ENCODE peak calls at places on chromosomes 16 and 17, in six cellular contexts. R is esophagus squamous epithelium, N is pancreas, G is ovary, H is breast epithelium, P is heart right ventricle. K is an unnamed sample.

GRCh38 chr17:72531729-72532128 is 410.9 kb downstream of the SOX9 start:
- DNase-seq in H (no peak), N (no peak), R (no peak), P (no peak), G (no peak), K (no peak)

GRCh38 chr17:76202516-76202915 is 37.8 kb downstream of the RNF157 start:
- DNase-seq in P (no peak), H (no peak), R (no peak), G (no peak), N (no peak), K (no peak)

GRCh38 chr17:52148288-52148968 is 10.1 kb downstream of the CA10 start:
- DNase-seq in G (no peak), N (no peak), H (no peak), R (no peak), P (no peak), K (no peak)

GRCh38 chr17:73703917-73704316 is 59.7 kb upstream of the SDK2 start:
- DNase-seq in R (no peak), N (no peak), G (no peak), H (no peak), P (no peak), K (no peak)

GRCh38 chr17:7016406-7016805 is 4.0 kb downstream of the RNASEK start:
- DNase-seq in P (no peak), N (no peak), G (no peak), H (no peak), R (no peak), K (no peak)

GRCh38 chr16:10578474-10579316 is 1.7 kb downstream of the EMP2 start:
- DNase-seq in N (peak; percentile 59), G (peak; percentile 63), R (no peak), H (peak; percentile 62), P (peak; percentile 44), K (peak; percentile 68)

GRCh38 chr17:21674242-21674731 is 18.0 kb upstream of the KCNJ18 start:
- DNase-seq in P (no peak), H (no peak), R (no peak), G (no peak), N (peak; percentile 57), K (no peak)

GRCh38 chr17:35345445-35345925 is 27.9 kb downstream of the SLFN11 start:
- DNase-seq in R (no peak), N (no peak), P (no peak), G (no peak), H (no peak), K (no peak)

GRCh38 chr17:82344175-82344907 is 10.8 kb upstream of the SECTM1 start:
- DNase-seq in G (no peak), R (no peak), N (no peak), H (no peak), P (no peak), K (no peak)

GRCh38 chr17:68184816-68185436 is 62.9 kb upstream of the AMZ2 start:
- DNase-seq in N (no peak), G (no peak), P (no peak), H (no peak), R (no peak), K (no peak)

GRCh38 chr17:1460233-1460632 is 4.2 kb upstream of the CRK start:
- DNase-seq in N (peak; percentile 79), R (no peak), H (peak; percentile 92), G (peak; percentile 55), P (peak; percentile 83), K (peak; percentile 81)

GRCh38 chr16:72979974-72980373 is 68.0 kb downstream of the ZFHX3 start:
- DNase-seq in R (no peak), G (no peak), N (no peak), P (no peak), H (no peak), K (no peak)

GRCh38 chr17:59521465-59522126 is 43.8 kb upstream of the DHX40 start:
- DNase-seq in G (peak; percentile 79), N (peak; percentile 75), R (no peak), H (peak; percentile 53), P (peak; percentile 35), K (peak; percentile 75)

GRCh38 chr16:842631-843560 is 42.4 kb upstream of the GNG13 start:
- DNase-seq in G (no peak), H (no peak), R (no peak), P (no peak), N (no peak), K (no peak)
- H3K27me3 ChIP-seq in G (no peaks in the 10 kb centered on the region), H (no peaks in the 10 kb centered on the region), R (no peaks in the 10 kb centered on the region), P (no peaks in the 10 kb centered on the region), N (no peaks in the 10 kb centered on the region), K (peaks cover 32% of the 10 kb centered on the region)

DNA sequence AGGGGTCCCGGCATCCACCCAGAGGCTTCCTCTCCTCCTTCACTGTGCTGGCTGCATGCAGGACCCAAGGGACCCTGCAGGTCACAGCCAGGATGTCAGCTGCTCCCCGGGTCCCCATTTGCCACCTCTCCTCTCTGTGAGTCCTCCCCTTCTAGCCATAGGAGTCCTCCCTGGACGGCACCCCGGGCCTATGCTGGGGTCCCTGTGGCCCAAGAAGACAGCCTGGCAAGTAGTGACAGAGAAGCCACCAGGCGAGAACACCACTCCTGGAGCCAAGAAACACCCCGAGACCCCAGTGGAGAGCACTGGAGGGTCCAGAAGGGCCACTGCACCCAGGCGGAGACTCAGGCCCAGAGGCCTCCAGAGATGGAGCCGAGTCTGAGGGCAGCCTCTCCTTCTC is 44.1 kb downstream of the LMF1 start:
- DNase-seq in R (no peak), H (no peak), P (no peak), N (no peak), G (no peak), K (no peak)
- H3K27me3 ChIP-seq in R (no peaks in the 10 kb centered on the region), H (no peaks in the 10 kb centered on the region), P (no peaks in the 10 kb centered on the region), N (no peaks in the 10 kb centered on the region), G (no peaks in the 10 kb centered on the region), K (no peaks in the 10 kb centered on the region)

DNA sequence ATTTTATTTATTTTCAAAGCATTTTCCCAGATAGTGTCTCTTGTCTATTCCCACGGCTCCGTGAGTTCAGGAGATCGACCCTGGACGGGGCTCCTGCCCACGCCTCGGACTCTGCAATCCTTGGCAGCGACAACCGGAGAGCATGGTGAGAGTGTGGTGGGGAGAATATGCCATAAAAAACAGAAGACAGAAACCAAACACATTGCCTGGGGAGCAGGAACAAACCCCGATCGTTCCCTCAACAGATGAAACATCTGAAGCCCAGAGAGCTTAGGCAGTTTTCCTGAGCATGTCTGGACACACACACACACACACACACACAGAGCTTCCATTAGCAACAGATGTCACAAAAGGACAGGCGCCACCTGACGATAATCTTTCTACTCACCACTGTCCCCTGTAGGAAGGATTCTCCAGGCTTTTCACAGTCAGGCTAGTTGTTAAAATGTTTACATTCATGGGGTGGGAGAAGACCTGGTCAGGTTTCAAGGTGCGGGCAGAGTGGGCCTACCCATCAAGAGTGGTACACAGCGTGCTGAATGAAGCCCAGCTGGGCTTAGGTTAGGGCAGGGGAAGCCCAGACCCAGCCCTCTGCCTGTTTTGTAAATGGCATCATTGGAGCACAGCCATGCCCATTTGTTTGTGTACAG is 230.4 kb upstream of the TNRC6C start:
- DNase-seq in P (peak; percentile 73), R (no peak), G (no peak), H (no peak), N (no peak), K (no peak)
- H3K27me3 ChIP-seq in P (no peaks in the 10 kb centered on the region), R (no peaks in the 10 kb centered on the region), G (no peaks in the 10 kb centered on the region), H (no peaks in the 10 kb centered on the region), N (no peaks in the 10 kb centered on the region), K (peaks cover 1% of the 10 kb centered on the region)

GRCh38 chr16:563072-563644 is 3.0 kb downstream of the PRR35 start:
- DNase-seq in P (no peak), N (no peak), R (no peak), G (no peak), H (no peak), K (no peak)
- H3K27me3 ChIP-seq in P (peaks cover 40% of the 10 kb centered on the region), N (no peaks in the 10 kb centered on the region), R (peaks cover 19% of the 10 kb centered on the region), G (peaks cover 3% of the 10 kb centered on the region), H (peaks cover 5% of the 10 kb centered on the region), K (peaks cover 71% of the 10 kb centered on the region)

GRCh38 chr17:44315760-44316731 is 7.6 kb downstream of the RUNDC3A start:
- DNase-seq in N (no peak), G (no peak), P (no peak), H (no peak), R (no peak), K (no peak)
- H3K27me3 ChIP-seq in N (no peaks in the 10 kb centered on the region), G (peaks cover 3% of the 10 kb centered on the region), P (peaks cover 61% of the 10 kb centered on the region), H (peaks cover 9% of the 10 kb centered on the region), R (peaks cover 10% of the 10 kb centered on the region), K (peaks cover 52% of the 10 kb centered on the region)

GRCh38 chr16:84275562-84276151 is 19.0 kb upstream of the WFDC1 start:
- DNase-seq in H (no peak), R (no peak), N (no peak), P (no peak), G (no peak), K (no peak)

GRCh38 chr16:84271866-84272265 is 22.8 kb upstream of the WFDC1 start:
- DNase-seq in H (no peak), G (no peak), N (no peak), R (no peak), P (no peak), K (no peak)

GRCh38 chr16:84277244-84277823 is 17.3 kb upstream of the WFDC1 start:
- DNase-seq in R (no peak), H (no peak), G (peak; percentile 85), N (peak; percentile 81), P (peak; percentile 57), K (peak; percentile 76)

GRCh38 chr16:84272740-84273320 is 21.8 kb upstream of the WFDC1 start:
- DNase-seq in H (no peak), R (no peak), P (no peak), G (no peak), N (no peak), K (no peak)

DNA sequence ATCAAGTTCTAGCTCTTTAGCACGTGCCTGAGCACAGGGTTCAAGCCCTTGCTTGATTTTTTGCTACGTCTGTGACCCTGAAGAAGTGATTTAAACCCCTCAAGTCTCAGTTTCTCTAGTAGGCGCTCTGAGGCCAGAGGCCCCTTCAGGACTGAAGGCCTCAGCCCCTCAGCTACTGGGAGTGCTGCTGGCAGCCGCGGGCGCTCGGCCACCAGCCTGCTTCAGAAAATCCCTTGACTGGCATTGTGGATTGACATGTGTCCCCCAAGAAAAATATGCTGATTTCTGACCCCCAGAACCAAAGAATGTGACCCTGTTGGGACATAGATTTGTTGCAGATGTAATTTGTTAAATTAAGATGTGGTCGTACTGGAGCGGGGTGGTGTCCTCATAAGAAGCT is 20.2 kb upstream of the WFDC1 start:
- DNase-seq in H (no peak), N (no peak), G (no peak), P (no peak), R (no peak), K (no peak)
- H3K27me3 ChIP-seq in H (no peaks in the 10 kb centered on the region), N (no peaks in the 10 kb centered on the region), G (no peaks in the 10 kb centered on the region), P (no peaks in the 10 kb centered on the region), R (no peaks in the 10 kb centered on the region), K (no peaks in the 10 kb centered on the region)

DNA sequence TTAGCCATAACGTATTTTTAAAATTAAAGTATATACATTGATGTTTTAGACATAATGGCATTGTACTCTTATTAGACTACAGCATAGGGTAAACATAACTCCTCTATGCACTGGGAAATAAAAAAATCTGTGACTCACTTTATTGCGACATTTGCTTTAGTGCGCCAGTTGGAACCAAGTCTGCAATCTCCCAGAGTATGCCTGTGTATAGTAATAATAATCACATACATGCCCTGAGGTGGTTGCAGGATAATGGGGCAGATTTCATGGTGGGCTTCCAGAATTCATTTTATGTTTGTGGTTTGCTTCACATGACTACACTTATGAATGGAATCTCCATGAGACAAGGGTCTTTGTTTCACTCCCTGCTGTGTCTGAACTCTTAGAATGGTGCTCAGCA is 66.9 kb upstream of the N4BP1 start:
- DNase-seq in G (no peak), N (no peak), H (no peak), P (no peak), R (no peak), K (no peak)
- H3K27me3 ChIP-seq in G (no peaks in the 10 kb centered on the region), N (no peaks in the 10 kb centered on the region), H (no peaks in the 10 kb centered on the region), P (no peaks in the 10 kb centered on the region), R (no peaks in the 10 kb centered on the region), K (no peaks in the 10 kb centered on the region)

K was measured in transverse colon.